ENCODE peak calls at places on chromosomes 5 and 9, in five cellular contexts. One of them, this sample, is unnamed.

GRCh38 chr9:129379181-129379836 is 201.2 kb upstream of the IER5L start:
- DNase-seq in tibial artery: peak; percentile 28
- DNase-seq in prostate gland: no peak
- DNase-seq in CD8-positive, alpha-beta T cell: no peak
- DNase-seq in adrenal gland: no peak
- DNase-seq in this sample: no peak

GRCh38 chr5:54867310-54867944 is 118.0 kb downstream of the ESM1 start:
- DNase-seq in tibial artery: no peak
- DNase-seq in prostate gland: no peak
- DNase-seq in CD8-positive, alpha-beta T cell: no peak
- DNase-seq in adrenal gland: no peak
- DNase-seq in this sample: peak; percentile 66

GRCh38 chr9:137148242-137148641 is 9.3 kb downstream of the GRIN1 start:
- DNase-seq in tibial artery: no peak
- DNase-seq in prostate gland: no peak
- DNase-seq in CD8-positive, alpha-beta T cell: no peak
- DNase-seq in adrenal gland: no peak
- DNase-seq in this sample: no peak

GRCh38 chr5:126490167-126490937 is 67.1 kb downstream of the GRAMD2B start:
- DNase-seq in tibial artery: no peak
- DNase-seq in prostate gland: no peak
- DNase-seq in CD8-positive, alpha-beta T cell: no peak
- DNase-seq in adrenal gland: no peak
- DNase-seq in this sample: no peak

GRCh38 chr5:171387970-171388815 is 544 bp downstream of the NPM1 start:
- DNase-seq in tibial artery: peak; percentile 88
- DNase-seq in prostate gland: peak; percentile 53
- DNase-seq in CD8-positive, alpha-beta T cell: peak; percentile 83
- DNase-seq in adrenal gland: peak; percentile 83
- DNase-seq in this sample: peak; percentile 85

GRCh38 chr9:36192196-36192595 is 1.5 kb downstream of the CLTA start:
- DNase-seq in tibial artery: no peak
- DNase-seq in prostate gland: no peak
- DNase-seq in CD8-positive, alpha-beta T cell: no peak
- DNase-seq in adrenal gland: no peak
- DNase-seq in this sample: peak; percentile 28

GRCh38 chr5:157516016-157516415 is 56.0 kb downstream of the NIPAL4 start:
- DNase-seq in tibial artery: peak; percentile 64
- DNase-seq in prostate gland: no peak
- DNase-seq in CD8-positive, alpha-beta T cell: no peak
- DNase-seq in adrenal gland: peak; percentile 88
- DNase-seq in this sample: peak; percentile 25

GRCh38 chr5:14039576-14039975 is 95.1 kb upstream of the DNAH5 start:
- DNase-seq in tibial artery: no peak
- DNase-seq in prostate gland: no peak
- DNase-seq in CD8-positive, alpha-beta T cell: no peak
- DNase-seq in adrenal gland: no peak
- DNase-seq in this sample: peak; percentile 54

DNA sequence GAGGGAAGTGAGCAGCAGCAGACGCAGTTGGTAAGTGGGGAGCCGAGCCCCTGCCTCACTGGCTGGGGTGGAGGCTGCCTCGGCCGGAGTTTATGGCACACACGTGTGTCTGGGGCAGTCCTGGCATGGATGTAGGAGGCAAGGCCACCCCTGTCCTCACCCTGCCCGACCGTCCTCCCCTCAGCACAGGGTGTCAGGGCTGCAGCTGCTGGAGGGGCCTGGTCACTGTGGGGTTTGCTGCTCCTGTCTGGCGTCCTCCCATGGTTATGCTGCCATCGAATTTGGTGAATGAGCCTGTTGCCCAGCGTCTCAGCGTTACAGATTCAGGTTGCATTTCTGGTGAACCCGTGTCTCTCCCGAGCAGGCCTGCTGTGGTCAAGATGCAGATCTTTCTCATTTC is 32.4 kb downstream of the CEP72 start:
- DNase-seq in tibial artery: no peak
- DNase-seq in prostate gland: no peak
- DNase-seq in CD8-positive, alpha-beta T cell: no peak
- DNase-seq in adrenal gland: no peak
- DNase-seq in this sample: no peak
- H3K27ac ChIP-seq in tibial artery: no peak overlapping the region
- H3K27ac ChIP-seq in prostate gland: no peak overlapping the region
- H3K27ac ChIP-seq in CD8-positive, alpha-beta T cell: no peak overlapping the region
- H3K27ac ChIP-seq in adrenal gland: no peak overlapping the region
- H3K27ac ChIP-seq in this sample: no peak overlapping the region

DNA sequence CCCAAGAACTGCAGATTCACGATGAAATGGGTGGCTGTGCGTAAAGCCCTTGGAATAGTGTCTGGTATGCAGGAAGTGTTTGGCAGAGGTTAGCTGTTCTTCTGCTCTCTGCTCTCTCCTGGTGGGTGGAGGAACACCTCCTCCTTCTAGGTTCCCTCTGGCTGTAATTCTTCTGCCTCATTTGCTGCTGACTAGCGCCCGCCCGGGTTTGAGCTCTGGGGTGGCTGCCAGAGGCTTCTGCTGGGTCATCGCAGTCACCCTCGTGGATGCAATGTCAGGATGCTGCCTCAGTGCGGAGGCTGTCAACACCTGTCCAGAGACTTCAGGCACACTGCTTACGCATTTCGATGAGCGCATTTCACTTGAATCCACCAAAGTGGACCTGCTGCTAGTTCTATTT is 11.7 kb downstream of the DOCK2 start:
- DNase-seq in tibial artery: no peak
- DNase-seq in prostate gland: no peak
- DNase-seq in CD8-positive, alpha-beta T cell: no peak
- DNase-seq in adrenal gland: no peak
- DNase-seq in this sample: no peak
- TF ChIP-seq CTCF in tibial artery: no peak
- TF ChIP-seq CTCF in prostate gland: no peak
- TF ChIP-seq CTCF in CD8-positive, alpha-beta T cell: no peak
- TF ChIP-seq CTCF in adrenal gland: no peak
- TF ChIP-seq CTCF in this sample: no peak

DNA sequence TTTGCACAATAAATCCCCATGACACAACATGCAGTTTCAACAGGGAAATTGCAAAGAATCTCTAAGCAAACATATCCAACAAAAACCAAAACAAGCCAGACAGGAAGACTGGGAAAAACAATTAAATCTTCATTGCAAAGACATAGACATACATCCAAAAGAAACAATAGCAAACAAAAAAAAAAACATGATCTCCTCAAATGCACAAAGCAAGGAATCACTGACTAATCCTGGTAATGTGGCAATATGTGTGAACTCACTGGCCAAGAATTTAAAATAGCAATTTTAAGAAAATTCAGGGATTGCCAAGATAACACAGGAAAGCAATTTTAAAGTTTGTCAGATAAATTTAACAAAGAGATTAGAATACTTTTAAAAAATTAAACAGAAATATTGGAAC is 520.1 kb upstream of the SMC2 start:
- DNase-seq in tibial artery: no peak
- DNase-seq in prostate gland: no peak
- DNase-seq in CD8-positive, alpha-beta T cell: no peak
- DNase-seq in adrenal gland: no peak
- DNase-seq in this sample: peak; percentile 24
- H3K27ac ChIP-seq in tibial artery: no peak overlapping the region
- H3K27ac ChIP-seq in prostate gland: no peak overlapping the region
- H3K27ac ChIP-seq in CD8-positive, alpha-beta T cell: no peak overlapping the region
- H3K27ac ChIP-seq in adrenal gland: no peak overlapping the region
- H3K27ac ChIP-seq in this sample: no peak overlapping the region

GRCh38 chr5:137728048-137728447 is 7.8 kb downstream of the KLHL3 start:
- DNase-seq in tibial artery: no peak
- DNase-seq in prostate gland: no peak
- DNase-seq in CD8-positive, alpha-beta T cell: no peak
- DNase-seq in adrenal gland: no peak
- DNase-seq in this sample: no peak
- TF ChIP-seq CTCF in tibial artery: no peak
- TF ChIP-seq CTCF in prostate gland: no peak
- TF ChIP-seq CTCF in CD8-positive, alpha-beta T cell: no peak
- TF ChIP-seq CTCF in adrenal gland: no peak
- TF ChIP-seq CTCF in this sample: no peak

GRCh38 chr5:16921246-16921645 is 14.8 kb downstream of the MYO10 start:
- DNase-seq in tibial artery: no peak
- DNase-seq in prostate gland: no peak
- DNase-seq in CD8-positive, alpha-beta T cell: no peak
- DNase-seq in adrenal gland: no peak
- DNase-seq in this sample: no peak

GRCh38 chr5:16926417-16926816 is 9.7 kb downstream of the MYO10 start:
- DNase-seq in tibial artery: no peak
- DNase-seq in prostate gland: no peak
- DNase-seq in CD8-positive, alpha-beta T cell: no peak
- DNase-seq in adrenal gland: no peak
- DNase-seq in this sample: no peak

GRCh38 chr5:16922430-16922829 is 13.7 kb downstream of the MYO10 start:
- DNase-seq in tibial artery: no peak
- DNase-seq in prostate gland: no peak
- DNase-seq in CD8-positive, alpha-beta T cell: no peak
- DNase-seq in adrenal gland: no peak
- DNase-seq in this sample: no peak

GRCh38 chr5:16920109-16920816 is 15.8 kb downstream of the MYO10 start:
- DNase-seq in tibial artery: no peak
- DNase-seq in prostate gland: no peak
- DNase-seq in CD8-positive, alpha-beta T cell: no peak
- DNase-seq in adrenal gland: no peak
- DNase-seq in this sample: no peak

GRCh38 chr5:16924201-16924600 is 11.9 kb downstream of the MYO10 start:
- DNase-seq in tibial artery: no peak
- DNase-seq in prostate gland: no peak
- DNase-seq in CD8-positive, alpha-beta T cell: no peak
- DNase-seq in adrenal gland: no peak
- DNase-seq in this sample: no peak
- H3K27ac ChIP-seq in tibial artery: no peak overlapping the region
- H3K27ac ChIP-seq in prostate gland: no peak overlapping the region
- H3K27ac ChIP-seq in CD8-positive, alpha-beta T cell: no peak overlapping the region
- H3K27ac ChIP-seq in adrenal gland: no peak overlapping the region
- H3K27ac ChIP-seq in this sample: no peak overlapping the region

DNA sequence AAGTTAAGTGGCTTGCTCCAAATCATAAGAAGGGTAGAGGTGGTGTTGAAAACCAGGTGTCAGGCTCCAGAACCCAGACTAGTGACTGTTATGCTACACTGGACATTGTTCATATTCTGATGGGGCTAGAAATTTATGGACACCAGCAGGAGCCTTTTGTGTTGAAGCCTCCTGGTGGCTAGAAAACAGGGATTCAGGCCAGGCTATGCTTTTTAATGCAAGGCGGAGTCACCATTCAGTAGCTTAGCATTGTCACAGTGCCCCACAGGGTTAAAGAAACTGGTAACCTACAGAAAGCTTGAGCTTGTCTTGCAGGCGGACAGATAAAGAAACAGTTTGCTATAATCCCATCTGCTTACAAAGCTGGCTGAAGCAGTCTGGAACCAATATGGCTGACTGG is 23.0 kb upstream of the GOLM1 start:
- DNase-seq in tibial artery: no peak
- DNase-seq in prostate gland: no peak
- DNase-seq in CD8-positive, alpha-beta T cell: no peak
- DNase-seq in adrenal gland: no peak
- DNase-seq in this sample: no peak
- TF ChIP-seq CTCF in tibial artery: no peak
- TF ChIP-seq CTCF in prostate gland: no peak
- TF ChIP-seq CTCF in CD8-positive, alpha-beta T cell: no peak
- TF ChIP-seq CTCF in adrenal gland: no peak
- TF ChIP-seq CTCF in this sample: no peak

DNA sequence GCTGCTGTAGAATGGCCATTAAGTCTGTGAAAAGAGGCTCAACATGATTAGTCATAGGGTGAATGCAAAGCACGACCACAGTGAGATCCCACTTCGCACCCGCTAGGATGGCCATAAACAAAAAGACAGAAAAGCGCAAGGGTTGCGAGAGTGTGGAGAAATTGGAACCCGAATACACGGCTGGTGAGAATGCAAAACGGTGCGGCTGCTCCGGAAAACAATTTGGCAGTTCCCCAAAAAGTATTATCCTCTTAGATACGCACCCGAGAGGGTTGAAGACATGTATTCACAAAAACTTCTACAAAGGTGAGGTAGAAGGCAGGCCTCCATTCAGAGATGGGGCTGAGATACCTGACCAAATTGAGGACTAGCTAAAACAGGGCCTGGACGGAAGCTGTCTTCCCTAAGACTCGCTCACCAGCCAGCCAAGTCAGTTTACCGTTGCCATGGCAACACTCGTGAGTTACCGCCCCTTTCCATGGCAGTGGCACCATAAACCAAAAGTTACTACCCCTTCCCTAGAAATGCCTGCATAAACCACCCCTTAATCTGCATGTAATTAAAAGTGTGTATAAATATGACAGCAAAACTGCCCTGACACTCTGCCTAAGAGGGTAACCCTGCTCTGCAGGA is 726 bp upstream of the PSMB7 start:
- DNase-seq in tibial artery: no peak
- DNase-seq in prostate gland: no peak
- DNase-seq in CD8-positive, alpha-beta T cell: no peak
- DNase-seq in adrenal gland: no peak
- DNase-seq in this sample: no peak
- H3K27ac ChIP-seq in tibial artery: no peak overlapping the region
- H3K27ac ChIP-seq in prostate gland: no peak overlapping the region
- H3K27ac ChIP-seq in CD8-positive, alpha-beta T cell: no peak overlapping the region
- H3K27ac ChIP-seq in adrenal gland: no peak overlapping the region
- H3K27ac ChIP-seq in this sample: peak overlapping the region; percentile 79

GRCh38 chr5:95591490-95591901 is 28.4 kb upstream of the GPR150 start:
- DNase-seq in tibial artery: no peak
- DNase-seq in prostate gland: no peak
- DNase-seq in CD8-positive, alpha-beta T cell: no peak
- DNase-seq in adrenal gland: no peak
- DNase-seq in this sample: peak; percentile 44

GRCh38 chr5:95599252-95599651 is 20.6 kb upstream of the GPR150 start:
- DNase-seq in tibial artery: no peak
- DNase-seq in prostate gland: no peak
- DNase-seq in CD8-positive, alpha-beta T cell: no peak
- DNase-seq in adrenal gland: no peak
- DNase-seq in this sample: no peak

GRCh38 chr5:95590880-95591279 is 29.0 kb upstream of the GPR150 start:
- DNase-seq in tibial artery: no peak
- DNase-seq in prostate gland: no peak
- DNase-seq in CD8-positive, alpha-beta T cell: no peak
- DNase-seq in adrenal gland: no peak
- DNase-seq in this sample: no peak

GRCh38 chr5:95600557-95600956 is 19.3 kb upstream of the GPR150 start:
- DNase-seq in tibial artery: no peak
- DNase-seq in prostate gland: no peak
- DNase-seq in CD8-positive, alpha-beta T cell: no peak
- DNase-seq in adrenal gland: no peak
- DNase-seq in this sample: no peak

GRCh38 chr5:95595289-95595931 is 24.5 kb upstream of the GPR150 start:
- DNase-seq in tibial artery: no peak
- DNase-seq in prostate gland: no peak
- DNase-seq in CD8-positive, alpha-beta T cell: no peak
- DNase-seq in adrenal gland: no peak
- DNase-seq in this sample: no peak
- TF ChIP-seq CTCF in tibial artery: no peak
- TF ChIP-seq CTCF in prostate gland: no peak
- TF ChIP-seq CTCF in CD8-positive, alpha-beta T cell: no peak
- TF ChIP-seq CTCF in adrenal gland: no peak
- TF ChIP-seq CTCF in this sample: no peak